ENCODE peak calls at places on chromosomes 13 and 19, in four cellular contexts. C is stomach, P is spleen, M is heart left ventricle. U is an unnamed sample.

GRCh38 chr19:27752530-27753184 is 1460.3 kb downstream of the UQCRFS1 start:
- DNase-seq in C (peak; percentile 10), M (no peak), P (no peak), U (no peak)

GRCh38 chr13:109704771-109705628 is 81.4 kb downstream of the IRS2 start:
- DNase-seq in C (peak; percentile 57), M (peak; percentile 29), P (peak; percentile 85), U (no peak)

GRCh38 chr19:31348416-31349159 is 648 bp downstream of the TSHZ3 start:
- DNase-seq in M (peak; percentile 40), P (no peak), C (no peak), U (peak; percentile 55)

GRCh38 chr19:1154731-1155351 is 19.2 kb downstream of the SBNO2 start:
- DNase-seq in C (peak; percentile 87), P (peak; percentile 95), M (peak; percentile 79), U (peak; percentile 88)

GRCh38 chr13:100944791-100945345 is 270.3 kb upstream of the TMTC4 start:
- DNase-seq in M (no peak), C (no peak), P (no peak), U (no peak)

GRCh38 chr13:31773538-31773937 is 34.2 kb downstream of the RXFP2 start:
- DNase-seq in C (no peak), P (no peak), M (no peak), U (no peak)

GRCh38 chr19:49468746-49469447 is 5.1 kb upstream of the FLT3LG start:
- DNase-seq in P (peak; percentile 92), M (peak; percentile 86), C (peak; percentile 56), U (peak; percentile 18)

GRCh38 chr19:36113895-36114762 is 546 bp downstream of the POLR2I start:
- DNase-seq in M (peak; percentile 43), C (peak; percentile 40), P (peak; percentile 84), U (peak; percentile 49)

GRCh38 chr13:46964789-46965527 is 68.1 kb upstream of the HTR2A start:
- DNase-seq in P (no peak), C (no peak), M (no peak), U (no peak)

GRCh38 chr13:40517486-40518311 is 148.7 kb downstream of the FOXO1 start:
- DNase-seq in M (no peak), C (no peak), P (no peak), U (no peak)

GRCh38 chr19:29634731-29635130 is 28.6 kb downstream of the POP4 start:
- DNase-seq in C (no peak), P (no peak), M (no peak), U (no peak)

GRCh38 chr13:23575632-23576031 is 5.4 kb downstream of the TNFRSF19 start:
- DNase-seq in P (no peak), C (no peak), M (no peak), U (no peak)

GRCh38 chr19:36483653-36484052 is 5.7 kb downstream of the ZNF566 start:
- DNase-seq in P (no peak), C (no peak), M (no peak), U (no peak)

GRCh38 chr13:37929308-37929707 is 59.7 kb upstream of the TRPC4 start:
- DNase-seq in P (no peak), C (no peak), M (no peak), U (no peak)

GRCh38 chr13:42798118-42798517 is 16.7 kb downstream of the FAM216B start:
- DNase-seq in M (no peak), P (no peak), C (no peak), U (no peak)

GRCh38 chr13:113741101-113741731 is 17.8 kb upstream of the TMEM255B start:
- DNase-seq in P (peak; percentile 62), M (no peak), C (no peak), U (no peak)

GRCh38 chr19:8575467-8575997 is 1.7 kb downstream of the MYO1F start:
- DNase-seq in P (no peak), C (no peak), M (no peak), U (no peak)

GRCh38 chr19:35882074-35882832 is 13.9 kb downstream of the APLP1 start:
- DNase-seq in C (no peak), P (no peak), M (peak; percentile 39), U (peak; percentile 39)

GRCh38 chr13:22427041-22427440 is 753.7 kb upstream of the SGCG start:
- DNase-seq in M (no peak), C (no peak), P (no peak), U (no peak)

GRCh38 chr19:42440357-42441046 is 2.2 kb downstream of the CXCL17 start:
- DNase-seq in P (peak; percentile 94), M (peak; percentile 72), C (peak; percentile 89), U (peak; percentile 78)

GRCh38 chr13:36815069-36815468 is 4.0 kb upstream of the RFXAP start:
- DNase-seq in C (no peak), M (no peak), P (no peak), U (no peak)

GRCh38 chr13:70795484-70795883 is 687.2 kb upstream of the KLHL1 start:
- DNase-seq in P (no peak), M (no peak), C (no peak), U (no peak)

GRCh38 chr13:30725331-30726085 is 9.8 kb upstream of the ALOX5AP start:
- DNase-seq in C (no peak), M (no peak), P (no peak), U (no peak)

GRCh38 chr13:45333251-45333972 is 7.6 kb downstream of the TPT1 start:
- DNase-seq in C (no peak), P (no peak), M (no peak), U (no peak)
- TF ChIP-seq POLR2A in C (no peak), P (no peak), M (no peak), U (no peak)

DNA sequence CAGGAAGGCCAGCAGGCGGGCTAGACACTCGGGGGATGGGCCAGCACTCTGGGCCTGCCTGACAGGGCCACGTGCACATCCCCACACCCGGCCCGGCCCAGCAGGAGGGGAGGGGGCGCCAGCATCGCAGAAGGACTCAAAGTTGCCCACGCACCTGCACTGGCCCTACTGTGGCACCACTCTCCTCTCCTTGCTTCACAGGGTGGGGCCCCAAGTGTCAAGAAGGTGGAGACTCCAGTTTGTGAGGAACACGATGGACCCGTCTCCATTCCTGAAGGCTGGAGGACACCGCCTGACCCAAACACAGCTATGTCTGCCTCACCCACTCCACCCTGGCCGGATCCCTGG is 4.5 kb upstream of the A1BG start:
- DNase-seq in C (no peak), P (no peak), M (no peak), U (no peak)
- H3K27ac ChIP-seq in C (no peak overlapping the region), P (no peak overlapping the region), M (no peak overlapping the region), U (no peak overlapping the region)

GRCh38 chr19:54648129-54648528 is 14.7 kb upstream of the LILRB4 start:
- DNase-seq in M (no peak), P (no peak), C (peak; percentile 3), U (no peak)
- H3K9me3 ChIP-seq in M (no peaks in the 10 kb centered on the region), P (no peaks in the 10 kb centered on the region), C (no peaks in the 10 kb centered on the region), U (no peaks in the 10 kb centered on the region)

GRCh38 chr19:6458695-6459355 is 767 bp downstream of the SLC25A23 start:
- DNase-seq in C (peak; percentile 53), P (no peak), M (no peak), U (peak; percentile 45)

GRCh38 chr19:6460099-6460884 is 700 bp upstream of the SLC25A23 start:
- DNase-seq in M (peak; percentile 97), P (peak; percentile 98), C (peak; percentile 97), U (peak; percentile 99)

GRCh38 chr19:6457958-6458694 is 1.5 kb downstream of the SLC25A23 start:
- DNase-seq in M (no peak), C (no peak), P (no peak), U (no peak)

GRCh38 chr19:6455924-6456323 is 3.7 kb downstream of the SLC25A23 start:
- DNase-seq in P (no peak), M (no peak), C (no peak), U (no peak)

GRCh38 chr19:6459356-6460098 is at the start of gene SLC25A23:
- DNase-seq in M (peak; percentile 76), P (peak; percentile 86), C (peak; percentile 74), U (peak; percentile 84)
- TF ChIP-seq POLR2A in M (no peak), P (no peak), C (no peak), U (peak; percentile 57)